ENCODE peak calls at places on chromosomes 11 and 22, in four cellular contexts. Z is HepG2, B is K562, M is GM12878. J is an unnamed sample.

GRCh38 chr22:27895600-27895999 is 23.5 kb downstream of the PITPNB start:
- DNase-seq in Z (no peak), B (no peak), M (peak), J (no peak)

GRCh38 chr11:20566591-20567434 is 32.6 kb upstream of the SLC6A5 start:
- DNase-seq in Z (no peak), B (no peak), M (no peak), J (no peak)

GRCh38 chr11:130340671-130341319 is 26.1 kb upstream of the ZBTB44 start:
- DNase-seq in Z (no peak), B (no peak), M (no peak), J (no peak)

GRCh38 chr22:38970548-38970947 is 11.6 kb upstream of the APOBEC3B start:
- DNase-seq in Z (no peak), B (no peak), M (no peak), J (no peak)

GRCh38 chr11:68048681-68049508 is 10.1 kb downstream of the TCIRG1 start:
- DNase-seq in Z (no peak), B (no peak), M (no peak), J (no peak)

GRCh38 chr22:39205344-39206021 is 39.3 kb downstream of the PDGFB start:
- DNase-seq in Z (peak), B (peak), M (no peak), J (no peak)

GRCh38 chr22:43275545-43275981 is 67.6 kb downstream of the SCUBE1 start:
- DNase-seq in Z (peak), B (peak), M (no peak), J (no peak)

GRCh38 chr22:27292542-27293298 is 508.8 kb downstream of the MN1 start:
- DNase-seq in Z (no peak), B (no peak), M (no peak), J (no peak)

GRCh38 chr11:68355471-68355870 is 43.1 kb downstream of the LRP5 start:
- DNase-seq in Z (no peak), B (no peak), M (no peak), J (no peak)

GRCh38 chr22:39469681-39470461 is 13.1 kb downstream of the MGAT3 start:
- DNase-seq in Z (peak), B (peak), M (no peak), J (no peak)

GRCh38 chr11:95442531-95443050 is 211.6 kb upstream of the SESN3 start:
- DNase-seq in Z (no peak), B (no peak), M (no peak), J (no peak)

GRCh38 chr11:80455818-80456217 is 1015.0 kb upstream of the TENM4 start:
- DNase-seq in Z (no peak), B (no peak), M (no peak), J (no peak)

GRCh38 chr11:9660886-9661285 is 3.0 kb upstream of the SWAP70 start:
- DNase-seq in Z (no peak), B (no peak), M (no peak), J (no peak)

GRCh38 chr22:22071455-22071854 is 88.9 kb upstream of the TOP3B start:
- DNase-seq in Z (no peak), B (no peak), M (no peak), J (no peak)

DNA sequence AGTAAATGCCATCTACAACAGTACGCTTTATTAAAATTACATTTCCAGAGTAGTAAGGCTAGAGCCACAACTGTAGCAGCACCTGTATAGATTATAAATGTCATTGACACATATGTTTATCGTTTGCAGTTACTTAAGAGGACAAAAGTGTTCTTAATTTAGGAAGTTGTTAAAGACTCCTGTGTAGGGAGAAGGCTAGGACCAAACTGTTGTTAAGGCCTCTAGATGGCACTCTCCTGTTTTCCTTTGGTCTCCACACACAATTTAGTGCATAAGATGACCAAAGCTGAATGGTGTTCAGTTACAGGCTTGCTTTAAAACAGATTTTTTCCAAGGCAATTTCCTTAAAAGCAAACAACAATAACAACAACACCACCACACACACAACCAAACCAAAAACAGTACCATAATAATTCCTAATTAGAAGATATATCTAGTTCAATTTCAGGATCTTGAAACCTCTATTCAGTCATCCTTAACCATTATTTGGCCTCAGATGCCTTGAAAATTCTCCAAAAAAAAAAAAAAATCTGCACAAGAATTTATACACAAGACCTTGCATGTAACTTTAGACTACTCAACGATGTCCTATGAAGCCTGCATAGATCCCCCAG is 42.5 kb upstream of the APOA1 start:
- DNase-seq in Z (peak), B (no peak), M (peak), J (peak)
- TF ChIP-seq BHLHE40 in Z (no peak), B (no peak), M (no peak), J (no peak)

DNA sequence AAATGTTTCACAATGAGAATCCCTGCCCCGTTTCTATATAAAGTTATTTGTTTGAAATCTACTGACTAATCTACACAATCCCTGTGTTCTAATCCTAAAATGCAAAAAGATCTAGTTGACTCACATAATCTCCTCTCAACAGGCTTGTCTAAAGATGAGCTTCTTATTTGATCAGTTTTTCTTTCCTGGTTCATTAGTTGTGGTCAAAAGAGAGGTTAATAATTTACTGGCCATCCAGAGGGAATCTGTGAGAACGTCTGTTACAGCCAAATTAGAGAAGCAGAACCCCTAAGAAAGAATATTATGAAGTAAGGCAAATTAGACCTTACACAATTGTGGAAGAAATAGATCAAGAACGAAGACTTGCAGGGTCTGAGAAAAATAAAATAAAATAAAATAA is 173.7 kb upstream of the ANO3 start:
- DNase-seq in Z (no peak), B (no peak), M (no peak), J (no peak)
- TF ChIP-seq FOXK2 in Z (no peak), B (no peak), M (no peak), J (no peak)

DNA sequence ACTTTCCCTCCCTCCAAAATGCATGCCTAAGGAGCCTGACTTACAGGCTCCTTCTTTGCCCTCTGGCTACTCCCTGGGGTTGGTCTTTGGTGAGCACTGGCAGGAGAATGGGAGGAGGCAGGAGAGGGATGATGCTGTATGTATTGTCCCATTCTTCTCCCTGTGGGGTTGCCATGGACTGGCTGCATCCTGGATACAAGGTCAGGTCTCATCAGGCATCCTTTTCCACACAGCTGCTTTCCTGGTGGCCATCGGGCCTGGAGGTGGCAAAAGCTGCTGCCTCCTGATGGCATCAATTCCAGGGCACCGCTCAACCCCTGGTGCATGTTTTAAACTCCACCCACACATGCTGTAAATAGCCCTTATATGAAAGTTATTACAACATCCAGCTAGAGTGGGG is 257.2 kb downstream of the ETS1 start:
- DNase-seq in Z (no peak), B (no peak), M (no peak), J (no peak)
- TF ChIP-seq BHLHE40 in Z (no peak), B (no peak), M (no peak), J (no peak)

GRCh38 chr11:111561306-111561705 is 20.8 kb downstream of the LAYN start:
- DNase-seq in Z (no peak), B (no peak), M (no peak), J (no peak)

GRCh38 chr11:111561801-111562325 is 21.3 kb downstream of the LAYN start:
- DNase-seq in Z (peak), B (no peak), M (no peak), J (no peak)

GRCh38 chr11:111566324-111566723 is 25.8 kb downstream of the LAYN start:
- DNase-seq in Z (no peak), B (no peak), M (no peak), J (no peak)

GRCh38 chr11:111562692-111563389 is 22.3 kb downstream of the LAYN start:
- DNase-seq in Z (peak), B (no peak), M (no peak), J (no peak)

DNA sequence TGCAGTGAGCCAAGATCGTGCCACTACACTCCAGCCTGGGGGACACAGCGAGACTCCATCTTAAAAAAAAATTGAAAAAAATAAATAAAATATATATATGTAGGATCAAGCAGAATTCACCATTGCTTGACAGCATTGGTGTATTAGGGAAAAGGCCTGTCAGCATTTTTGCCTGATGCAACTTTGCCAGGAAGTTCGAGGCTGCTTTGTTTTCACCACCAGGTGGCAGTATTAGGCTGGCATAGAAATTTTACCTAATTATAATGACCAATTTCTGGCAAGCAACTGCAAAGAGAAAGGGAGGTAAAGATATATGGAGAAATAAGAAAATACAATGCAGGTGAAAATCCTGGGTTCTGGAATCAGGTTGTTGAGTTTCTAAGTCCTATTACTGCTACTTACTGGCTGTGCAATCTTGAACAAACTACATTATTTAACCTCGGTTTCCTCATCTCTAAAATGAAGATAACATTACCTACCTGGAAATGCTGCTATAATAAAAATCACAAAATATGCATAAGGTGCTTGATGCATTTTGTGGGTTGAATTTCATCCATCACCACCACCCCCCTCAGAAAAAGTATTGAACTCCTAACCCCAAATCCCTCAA is 24.7 kb downstream of the LAYN start:
- DNase-seq in Z (peak), B (peak), M (peak), J (peak)
- TF ChIP-seq FOXK2 in Z (no peak), B (no peak), M (no peak), J (no peak)

DNA sequence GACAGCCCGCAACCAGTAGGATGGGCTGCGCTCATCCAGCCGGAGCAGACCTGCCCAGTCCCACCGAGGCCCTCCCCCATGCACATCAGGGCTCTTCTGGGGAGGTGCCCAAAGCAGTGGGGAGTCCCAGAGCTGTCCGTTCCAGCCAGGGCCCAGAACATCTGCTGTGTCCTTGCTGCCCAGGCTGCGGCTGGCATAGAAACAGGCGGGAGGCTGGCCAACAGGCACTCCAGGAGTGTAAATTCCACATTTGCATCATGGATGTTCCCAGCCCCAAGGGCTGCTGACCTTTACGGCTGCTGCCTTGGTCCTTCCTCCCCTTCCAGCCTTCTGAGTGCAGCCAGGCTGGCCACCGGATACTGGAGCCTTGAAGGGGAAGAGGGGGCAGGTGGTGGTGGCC is 30.0 kb upstream of the SYT7 start:
- DNase-seq in Z (no peak), B (no peak), M (no peak), J (no peak)
- TF ChIP-seq BHLHE40 in Z (no peak), B (no peak), M (no peak), J (no peak)

DNA sequence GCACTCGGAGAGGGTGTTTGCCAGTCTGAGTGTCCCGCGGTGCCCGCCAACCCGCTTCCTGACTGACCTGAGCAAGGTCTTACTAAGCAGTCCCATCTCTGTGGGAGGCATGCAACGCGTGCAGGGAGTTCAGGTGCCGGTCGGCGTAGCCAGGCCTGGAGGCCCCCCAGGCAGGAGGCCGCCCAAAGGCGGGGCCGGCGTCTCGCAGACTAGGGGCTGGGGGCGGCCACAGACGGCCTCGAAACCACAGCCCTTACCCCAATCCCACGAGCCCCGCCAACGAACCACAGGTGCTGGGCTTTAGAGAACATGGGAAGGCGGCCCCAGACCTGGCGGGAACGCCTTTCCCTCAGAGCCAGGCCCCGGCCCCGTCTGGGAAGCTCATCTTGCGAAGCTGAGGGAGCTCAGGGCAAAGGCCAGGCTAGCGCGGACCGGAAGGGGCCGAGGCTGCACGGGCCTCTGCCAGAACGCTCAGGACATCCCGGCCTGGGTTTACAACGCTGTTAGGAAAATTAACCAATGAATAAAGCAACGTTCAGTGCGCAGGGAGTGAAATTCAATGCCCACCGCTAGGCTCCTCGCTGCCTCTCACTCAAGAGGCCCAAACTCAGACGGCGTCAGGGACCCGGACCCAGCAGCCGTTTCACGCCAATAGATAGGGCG is 2.1 kb upstream of the MTFP1 start:
- DNase-seq in Z (no peak), B (peak), M (no peak), J (no peak)
- TF ChIP-seq FOXK2 in Z (no peak), B (no peak), M (no peak), J (no peak)